ENCODE peak calls at places on chromosomes 7 and 10, in six cellular contexts. J is stimulated activated CD8-positive, alpha-beta memory T cell treated with anti-CD3 and anti-CD28 coated beads, Interleukin-4, amount 100 ng/mL, for 48 hours; L is GM23338; D is PC-9; S is AG10803; O is AG04449. K is an unnamed sample.

GRCh38 chr7:30906520-30907240 is 5.0 kb upstream of the AQP1 start:
- DNase-seq in J (no peak), L (no peak), D (no peak), S (peak; percentile 81), O (no peak), K (no peak)

GRCh38 chr7:91527460-91527859 is 263.2 kb downstream of the FZD1 start:
- DNase-seq in J (no peak), L (no peak), D (no peak), S (no peak), O (no peak), K (no peak)

GRCh38 chr7:5183155-5183554 is 6.9 kb upstream of the WIPI2 start:
- DNase-seq in J (no peak), L (no peak), D (peak; percentile 14), S (no peak), O (no peak), K (no peak)

GRCh38 chr10:88990528-88991160 is at the start of gene FAS:
- DNase-seq in J (peak; percentile 82), L (peak; percentile 69), D (peak; percentile 67), S (peak; percentile 77), O (no peak), K (no peak)

GRCh38 chr7:69166979-69167516 is 431.2 kb upstream of the AUTS2 start:
- DNase-seq in J (no peak), L (peak; percentile 1), D (no peak), S (no peak), O (no peak), K (no peak)

GRCh38 chr10:129057856-129058663 is 409.0 kb upstream of the MGMT start:
- DNase-seq in J (peak; percentile 57), L (no peak), D (no peak), S (no peak), O (no peak), K (no peak)

GRCh38 chr7:142914121-142914520 is 19.4 kb downstream of the TRPV5 start:
- DNase-seq in J (no peak), L (no peak), D (no peak), S (no peak), O (no peak), K (no peak)

GRCh38 chr7:46557295-46557711 is 636.2 kb upstream of the IGFBP3 start:
- DNase-seq in J (no peak), L (no peak), D (peak; percentile 37), S (no peak), O (no peak), K (peak; percentile 60)

GRCh38 chr10:132674311-132674710 is 111.6 kb downstream of the NKX6-2 start:
- DNase-seq in J (no peak), L (no peak), D (no peak), S (peak; percentile 22), O (no peak), K (no peak)

GRCh38 chr7:140639366-140640053 is 1.1 kb downstream of the DENND2A start:
- DNase-seq in J (peak; percentile 43), L (peak; percentile 51), D (no peak), S (peak; percentile 85), O (no peak), K (peak; percentile 66)

GRCh38 chr10:13725594-13725993 is 138.8 kb downstream of the PRPF18 start:
- DNase-seq in J (no peak), L (no peak), D (no peak), S (no peak), O (no peak), K (no peak)

K was measured in BJ.